ENCODE peak calls at places on chromosomes 16 and 17, in four cellular contexts. I is K562, H is H1, R is HepG2. U is an unnamed sample.

GRCh38 chr16:50265260-50265659 is 1.1 kb upstream of the ADCY7 start:
- DNase-seq in I (peak), R (peak), H (no peak), U (no peak)

GRCh38 chr16:81636298-81636960 is 142.7 kb upstream of the PLCG2 start:
- DNase-seq in R (no peak), I (peak), H (no peak), U (no peak)

GRCh38 chr17:51322390-51323029 is 62.2 kb downstream of the UTP18 start:
- DNase-seq in I (peak), H (no peak), R (peak), U (no peak)

GRCh38 chr17:47993964-47994363 is 23.1 kb downstream of the CDK5RAP3 start:
- DNase-seq in I (no peak), H (no peak), R (no peak), U (no peak)

GRCh38 chr16:55678061-55678935 is 22.5 kb downstream of the SLC6A2 start:
- DNase-seq in R (no peak), I (no peak), H (no peak), U (no peak)

GRCh38 chr17:66386789-66387351 is 84.5 kb downstream of the PRKCA start:
- DNase-seq in R (peak), I (no peak), H (no peak), U (no peak)

GRCh38 chr17:35257080-35257701 is 14.3 kb downstream of the SLFN5 start:
- DNase-seq in H (no peak), R (peak), I (no peak), U (no peak)

GRCh38 chr16:87724490-87725291 is 41.1 kb downstream of the KLHDC4 start:
- DNase-seq in H (no peak), R (no peak), I (no peak), U (peak)

GRCh38 chr17:77286641-77287431 is 146.1 kb downstream of the SEC14L1 start:
- DNase-seq in I (peak), R (peak), H (no peak), U (no peak)

GRCh38 chr16:49365711-49366509 is 7.7 kb upstream of the C16orf78 start:
- DNase-seq in H (no peak), R (no peak), I (no peak), U (peak)

GRCh38 chr16:371729-372521 is 1.6 kb upstream of the MRPL28 start:
- DNase-seq in I (no peak), H (no peak), R (no peak), U (no peak)

GRCh38 chr16:82748026-82748425 is 121.3 kb downstream of the CDH13 start:
- DNase-seq in R (no peak), I (no peak), H (no peak), U (no peak)

GRCh38 chr17:4544135-4544651 is 11.0 kb downstream of the MYBBP1A start:
- DNase-seq in H (no peak), R (no peak), I (no peak), U (no peak)

GRCh38 chr16:57941016-57941656 is 29.8 kb downstream of the CNGB1 start:
- DNase-seq in H (no peak), R (no peak), I (no peak), U (no peak)

GRCh38 chr16:89057738-89058137 is 35.9 kb upstream of the ACSF3 start:
- DNase-seq in H (no peak), R (no peak), I (no peak), U (no peak)

GRCh38 chr16:8763083-8763482 is 34.4 kb downstream of the TMEM186 start:
- DNase-seq in R (no peak), H (no peak), I (no peak), U (no peak)

GRCh38 chr16:10817514-10817913 is 1.1 kb downstream of the TVP23A start:
- DNase-seq in H (no peak), R (no peak), I (no peak), U (no peak)

GRCh38 chr17:79126139-79126538 is 51.5 kb downstream of the ENGASE start:
- DNase-seq in H (no peak), I (no peak), R (peak), U (no peak)

GRCh38 chr17:78383725-78384471 is 5.4 kb downstream of the PGS1 start:
- DNase-seq in H (no peak), R (no peak), I (no peak), U (peak)

GRCh38 chr17:82531431-82531881 is 11.9 kb downstream of the FOXK2 start:
- DNase-seq in R (no peak), I (no peak), H (no peak), U (no peak)

GRCh38 chr17:75404739-75405364 is 626 bp downstream of the GRB2 start:
- DNase-seq in H (no peak), I (peak), R (no peak), U (no peak)

GRCh38 chr17:9226130-9226793 is 205.0 kb downstream of the NTN1 start:
- DNase-seq in R (no peak), I (no peak), H (no peak), U (no peak)

GRCh38 chr17:9224485-9224884 is 203.2 kb downstream of the NTN1 start:
- DNase-seq in I (no peak), R (no peak), H (no peak), U (no peak)

GRCh38 chr17:9225305-9226101 is 204.2 kb downstream of the NTN1 start:
- DNase-seq in H (no peak), I (no peak), R (no peak), U (no peak)

GRCh38 chr17:9221231-9222180 is 200.2 kb downstream of the NTN1 start:
- DNase-seq in I (no peak), R (no peak), H (no peak), U (no peak)

DNA sequence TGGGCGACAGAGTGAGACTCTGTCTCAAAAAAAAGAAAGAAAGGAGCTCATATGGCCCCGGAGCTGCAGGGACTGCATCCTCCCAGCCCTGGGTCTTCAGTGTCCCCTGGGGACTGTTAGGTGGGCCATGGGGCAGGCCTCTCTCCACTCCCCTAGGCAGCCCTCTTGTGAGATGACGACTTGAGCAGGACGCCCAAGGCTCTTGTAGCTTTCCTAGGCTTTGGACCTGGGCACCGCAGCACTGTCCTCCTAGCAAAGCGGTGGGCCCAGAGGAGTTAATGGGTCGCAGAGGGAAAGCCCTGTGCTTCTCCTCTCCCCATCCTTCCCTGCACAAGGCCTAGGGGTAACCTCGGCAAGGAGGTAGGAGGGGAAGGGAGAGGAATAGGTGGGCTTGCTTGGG is 202.2 kb downstream of the NTN1 start:
- DNase-seq in H (no peak), I (no peak), R (no peak), U (no peak)
- TF ChIP-seq EP300 in H (no peak), I (no peak), R (no peak), U (no peak)

DNA sequence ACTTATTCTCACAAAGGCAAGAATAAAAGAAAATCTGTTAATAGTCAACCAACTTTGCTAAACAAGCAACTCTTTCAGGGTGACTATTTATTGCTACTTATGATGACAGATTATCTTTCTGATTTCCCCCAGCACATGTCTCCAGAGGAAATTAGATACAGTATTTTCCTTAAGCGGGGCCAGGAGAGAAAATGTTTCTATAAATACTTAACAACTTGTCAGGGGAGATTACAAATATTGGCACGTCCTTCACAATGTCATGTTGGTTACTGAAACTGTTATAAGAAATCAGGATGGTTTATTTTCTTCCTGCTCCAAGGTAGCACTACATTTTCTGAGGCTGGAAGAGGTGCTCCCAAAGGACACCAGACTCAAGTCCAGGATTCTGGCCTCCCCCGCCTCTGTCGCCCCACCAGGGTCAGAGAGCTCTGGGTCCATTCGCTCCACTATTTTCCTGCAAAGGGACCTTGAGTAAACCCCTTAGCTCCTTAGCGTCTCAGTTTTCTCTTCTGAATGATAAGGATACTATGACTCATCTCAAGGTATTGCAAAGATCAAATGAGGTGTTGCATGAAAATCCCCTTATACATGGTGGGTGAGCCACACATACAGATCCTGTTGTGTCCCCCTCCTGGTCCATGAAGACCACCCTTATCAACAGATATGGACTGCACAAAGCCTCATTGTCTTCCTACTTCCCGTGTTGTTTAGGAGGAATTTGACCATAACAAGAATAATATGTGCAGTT is 205.1 kb upstream of the WSCD1 start:
- DNase-seq in H (no peak), R (no peak), I (no peak), U (no peak)
- TF ChIP-seq SRF in H (no peak), R (no peak), I (no peak), U (no peak)

GRCh38 chr16:1727651-1728624 is 21.9 kb downstream of the MAPK8IP3 start:
- DNase-seq in H (no peak), I (no peak), R (no peak), U (no peak)

GRCh38 chr16:1726661-1727502 is 20.9 kb downstream of the MAPK8IP3 start:
- DNase-seq in H (no peak), R (no peak), I (no peak), U (no peak)

GRCh38 chr16:1723450-1724147 is 17.6 kb downstream of the MAPK8IP3 start:
- DNase-seq in H (no peak), R (peak), I (peak), U (no peak)

GRCh38 chr16:1721372-1721771 is 15.4 kb downstream of the MAPK8IP3 start:
- DNase-seq in I (no peak), R (no peak), H (no peak), U (no peak)

DNA sequence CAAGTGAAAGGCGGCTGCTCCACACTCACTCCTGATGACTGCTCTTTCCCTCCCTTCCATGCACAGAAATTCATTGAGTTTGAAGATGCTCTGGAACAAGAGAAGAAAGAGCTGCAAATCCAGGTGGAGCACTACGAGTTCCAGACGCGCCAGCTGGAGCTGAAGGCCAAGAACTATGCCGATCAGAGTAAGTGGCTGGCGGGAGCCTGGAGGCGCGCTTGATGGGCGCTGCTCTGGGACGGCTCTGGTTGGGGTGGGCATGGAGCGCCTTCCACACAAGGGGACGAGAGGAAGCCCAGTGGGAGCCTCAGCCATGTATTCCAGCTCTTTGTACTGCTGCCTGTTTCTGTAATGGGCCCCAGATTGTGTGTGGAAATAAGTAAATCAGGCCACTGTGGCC is 18.5 kb downstream of the MAPK8IP3 start:
- DNase-seq in R (no peak), I (no peak), H (no peak), U (no peak)
- TF ChIP-seq EP300 in R (no peak), I (no peak), H (no peak), U (no peak)

DNA sequence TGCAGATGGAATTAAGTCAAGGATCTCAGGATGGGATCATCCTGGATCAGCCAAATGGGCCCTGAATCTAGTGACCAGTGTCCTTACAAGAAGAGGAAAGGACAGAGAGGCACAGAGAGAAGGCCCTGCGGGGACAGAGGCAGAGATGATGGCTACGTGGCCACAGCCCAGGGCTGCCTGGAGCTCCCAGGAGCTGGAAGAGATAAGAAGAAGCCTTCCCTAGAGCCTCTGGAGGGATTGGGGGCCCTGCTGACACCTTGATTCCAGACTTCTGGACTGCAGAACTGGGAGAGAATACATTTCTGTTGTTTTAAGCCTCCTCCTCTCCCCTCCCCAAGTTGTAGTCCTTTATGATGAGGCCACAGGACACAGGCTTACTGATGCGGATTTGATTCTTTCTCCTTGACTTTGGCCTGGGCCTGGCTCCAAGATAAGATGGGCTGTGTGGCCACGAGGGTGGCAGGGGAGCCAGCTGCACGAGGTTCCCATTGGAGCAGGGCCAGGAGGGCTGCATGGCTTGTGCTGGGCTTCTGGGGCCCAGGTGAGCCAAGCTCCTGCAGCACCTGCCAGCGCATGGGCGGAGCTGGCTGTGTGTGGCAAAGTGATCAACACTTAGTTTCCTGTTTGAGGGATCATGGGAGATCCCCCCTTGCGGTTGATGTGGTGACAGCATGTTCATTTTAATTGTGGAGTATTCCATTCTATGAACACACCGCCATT is 146.1 kb downstream of the IRF8 start:
- DNase-seq in R (no peak), H (no peak), I (no peak), U (no peak)
- TF ChIP-seq SRF in R (no peak), H (no peak), I (no peak), U (no peak)

DNA sequence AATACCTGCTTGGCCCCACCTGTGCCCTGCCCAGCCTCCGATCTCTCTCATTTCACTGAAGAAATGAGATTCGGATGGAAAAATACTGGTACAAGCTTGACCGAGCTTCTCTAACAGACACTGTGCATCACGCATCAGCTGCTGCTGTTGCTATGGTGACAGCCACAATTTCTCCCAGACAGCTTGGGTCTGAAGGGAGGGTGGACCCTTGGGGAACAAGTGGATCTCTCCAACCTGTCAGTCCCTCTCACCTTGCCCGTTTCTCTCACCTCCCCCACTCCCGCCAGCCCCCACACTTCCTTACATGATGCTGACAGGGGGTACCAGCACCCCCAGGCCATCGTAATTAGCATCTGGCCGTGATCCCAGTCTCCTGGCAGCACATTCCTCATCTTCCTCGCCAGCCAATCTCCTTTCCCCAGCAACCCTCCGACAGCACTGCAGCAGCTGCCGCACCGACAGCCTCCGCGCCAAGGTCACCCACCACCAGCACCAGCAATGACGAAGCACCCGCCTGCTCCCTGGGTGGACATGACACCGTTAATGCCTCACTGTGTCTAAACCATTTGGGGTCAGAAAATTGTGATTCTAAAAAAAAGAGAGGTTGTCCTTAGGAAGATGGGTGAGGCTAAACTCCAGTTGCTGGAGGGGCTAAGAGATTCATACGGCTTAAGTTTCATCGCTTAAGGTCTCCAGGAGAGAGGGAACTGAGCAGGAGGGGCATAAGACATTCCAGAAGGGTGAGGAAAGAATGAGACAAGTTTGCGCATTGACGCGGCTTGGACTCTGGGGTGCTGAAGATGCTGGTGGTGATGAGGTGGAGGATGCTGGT is 58.6 kb upstream of the TNRC6A start:
- DNase-seq in R (no peak), I (no peak), H (no peak), U (no peak)
- TF ChIP-seq EP300 in R (no peak), I (no peak), H (no peak), U (no peak)

DNA sequence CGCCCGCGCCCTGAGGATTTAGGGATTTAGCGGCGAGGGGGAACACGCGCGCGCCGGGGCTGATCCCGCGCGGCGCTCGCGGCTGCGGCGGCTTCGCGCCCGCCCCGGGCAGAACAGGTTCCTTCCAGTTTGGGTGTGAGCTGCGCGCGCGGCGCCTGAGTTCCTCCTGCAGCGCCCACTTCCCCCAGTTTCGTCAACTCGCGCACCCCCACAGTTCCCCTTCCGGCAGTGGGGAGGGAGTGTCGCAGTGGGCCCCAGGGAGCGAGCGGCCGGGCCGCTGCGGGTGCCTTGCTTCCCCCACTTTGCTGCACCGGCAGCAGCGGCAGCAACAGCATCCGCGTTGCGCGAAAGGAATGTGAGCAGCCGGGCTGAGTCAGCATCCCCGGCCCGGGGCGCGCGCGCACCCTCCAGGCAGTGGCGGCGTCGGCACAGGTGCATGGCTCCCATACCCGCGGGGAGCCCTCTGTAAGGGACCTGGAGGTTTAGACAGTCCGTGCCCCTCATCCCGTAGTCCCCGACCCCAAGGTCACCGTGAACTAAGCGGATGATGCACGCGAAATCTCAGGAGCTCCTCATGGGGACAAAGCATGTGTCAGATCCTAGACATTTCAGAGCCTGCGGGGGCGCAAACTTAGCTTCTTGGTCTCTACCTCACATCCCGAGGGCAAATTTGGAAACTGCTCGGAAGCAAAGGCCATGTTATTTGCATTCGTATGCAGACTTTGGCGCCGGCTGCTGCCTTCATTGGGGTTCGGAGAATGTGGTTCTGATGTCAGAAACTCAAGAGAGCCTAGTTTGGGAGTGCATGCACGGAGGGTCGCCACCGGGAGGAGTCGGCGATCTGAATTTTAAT is 767 bp downstream of the ARSG start:
- DNase-seq in R (peak), I (peak), H (no peak), U (peak)
- TF ChIP-seq SRF in R (no peak), I (no peak), H (no peak), U (no peak)

GRCh38 chr16:22685162-22685830 is 128.7 kb upstream of the HS3ST2 start:
- DNase-seq in I (no peak), R (no peak), H (no peak), U (no peak)
- TF ChIP-seq EP300 in I (no peak), R (no peak), H (no peak), U (no peak)

GRCh38 chr17:64780096-64781012 is 118.2 kb upstream of the SMURF2 start:
- DNase-seq in H (no peak), R (no peak), I (no peak), U (no peak)
- TF ChIP-seq SRF in H (no peak), R (no peak), I (no peak), U (no peak)

GRCh38 chr17:80414803-80415625 is at the start of gene ENDOV:
- DNase-seq in H (peak), R (peak), I (peak), U (peak)
- TF ChIP-seq EP300 in H (no peak), R (no peak), I (no peak), U (no peak)

GRCh38 chr17:65013613-65014391 is 42.7 kb downstream of the GNA13 start:
- DNase-seq in H (no peak), I (no peak), R (peak), U (no peak)
- TF ChIP-seq SRF in H (no peak), I (no peak), R (no peak), U (no peak)